ENCODE peak calls at places on chromosome 5, in six cellular contexts. Y is GM23248, F is HCT116, U is MM.1S, M is GM23338, T is PC-3. J is an unnamed sample.

GRCh38 chr5:14081791-14082190 is 61.4 kb upstream of the TRIO start:
- DNase-seq in Y (peak; percentile 23), F (no peak), U (no peak), M (no peak), T (peak; percentile 45), J (no peak)

GRCh38 chr5:39470021-39470420 is 45.2 kb upstream of the DAB2 start:
- DNase-seq in Y (no peak), F (no peak), U (no peak), M (no peak), T (no peak), J (no peak)

GRCh38 chr5:137216976-137217598 is 282.0 kb downstream of the SPOCK1 start:
- DNase-seq in Y (no peak), F (no peak), U (no peak), M (no peak), T (no peak), J (no peak)

GRCh38 chr5:89546658-89547057 is 663.7 kb upstream of the MEF2C start:
- DNase-seq in Y (no peak), F (no peak), U (no peak), M (no peak), T (no peak), J (no peak)

GRCh38 chr5:64822329-64822728 is 53.6 kb downstream of the CWC27 start:
- DNase-seq in Y (no peak), F (no peak), U (no peak), M (no peak), T (no peak), J (no peak)

GRCh38 chr5:126376443-126376842 is 46.8 kb upstream of the GRAMD2B start:
- DNase-seq in Y (no peak), F (no peak), U (no peak), M (no peak), T (no peak), J (no peak)

GRCh38 chr5:126339215-126339805 is 83.9 kb upstream of the GRAMD2B start:
- DNase-seq in Y (peak; percentile 79), F (peak; percentile 54), U (peak; percentile 81), M (peak; percentile 76), T (peak; percentile 82), J (peak; percentile 85)

GRCh38 chr5:175654807-175655206 is 3.1 kb upstream of the HRH2 start:
- DNase-seq in Y (no peak), F (no peak), U (peak; percentile 77), M (no peak), T (peak; percentile 37), J (no peak)

GRCh38 chr5:172939045-172939444 is 20.2 kb upstream of the RPL26L1 start:
- DNase-seq in Y (peak; percentile 67), F (peak; percentile 26), U (no peak), M (peak; percentile 82), T (peak; percentile 27), J (no peak)

GRCh38 chr5:109830955-109831502 is 141.3 kb downstream of the MAN2A1 start:
- DNase-seq in Y (no peak), F (no peak), U (no peak), M (no peak), T (peak; percentile 87), J (no peak)

GRCh38 chr5:176447538-176447981 is 625 bp upstream of the FAF2 start:
- DNase-seq in Y (no peak), F (no peak), U (peak; percentile 27), M (no peak), T (peak; percentile 17), J (no peak)

GRCh38 chr5:177471610-177472356 is 1.7 kb downstream of the DBN1 start:
- DNase-seq in Y (peak; percentile 91), F (no peak), U (no peak), M (no peak), T (no peak), J (no peak)

GRCh38 chr5:139495644-139496435 is 13.3 kb upstream of the STING1 start:
- DNase-seq in Y (peak; percentile 83), F (no peak), U (no peak), M (no peak), T (peak; percentile 77), J (no peak)

GRCh38 chr5:10655041-10655685 is 91.3 kb downstream of the ANKRD33B start:
- DNase-seq in Y (no peak), F (no peak), U (no peak), M (no peak), T (no peak), J (no peak)

GRCh38 chr5:61304611-61305369 is 27.3 kb upstream of the ZSWIM6 start:
- DNase-seq in Y (peak; percentile 96), F (peak; percentile 55), U (no peak), M (no peak), T (peak; percentile 88), J (peak; percentile 91)

GRCh38 chr5:42596817-42597216 is 159.8 kb upstream of the CCDC152 start:
- DNase-seq in Y (no peak), F (no peak), U (no peak), M (no peak), T (peak; percentile 19), J (peak; percentile 28)

GRCh38 chr5:174295736-174296481 is 250.4 kb downstream of the NSG2 start:
- DNase-seq in Y (no peak), F (no peak), U (peak; percentile 85), M (no peak), T (no peak), J (no peak)

GRCh38 chr5:72378636-72379289 is 58.6 kb downstream of the PTCD2 start:
- DNase-seq in Y (peak; percentile 93), F (no peak), U (no peak), M (no peak), T (peak; percentile 91), J (peak; percentile 27)

GRCh38 chr5:74294231-74294705 is 346.3 kb downstream of the ENC1 start:
- DNase-seq in Y (no peak), F (no peak), U (no peak), M (no peak), T (no peak), J (no peak)

GRCh38 chr5:88758584-88758983 is 124.4 kb downstream of the MEF2C start:
- DNase-seq in Y (no peak), F (no peak), U (no peak), M (no peak), T (no peak), J (no peak)

GRCh38 chr5:57094753-57095683 is 78.8 kb upstream of the GPBP1 start:
- DNase-seq in Y (peak; percentile 6), F (no peak), U (no peak), M (peak; percentile 82), T (peak; percentile 13), J (peak; percentile 24)

GRCh38 chr5:4487581-4487980 is 652.5 kb upstream of the ADAMTS16 start:
- DNase-seq in Y (no peak), F (no peak), U (no peak), M (no peak), T (no peak), J (no peak)

GRCh38 chr5:72140711-72141110 is 33.4 kb downstream of the MAP1B start:
- DNase-seq in Y (peak; percentile 44), F (no peak), U (no peak), M (no peak), T (peak; percentile 25), J (no peak)

GRCh38 chr5:143248822-143249579 is 154.5 kb downstream of the NR3C1 start:
- DNase-seq in Y (peak; percentile 90), F (no peak), U (no peak), M (no peak), T (peak; percentile 78), J (peak; percentile 70)

GRCh38 chr5:174503461-174504265 is 220.7 kb upstream of the MSX2 start:
- DNase-seq in Y (peak; percentile 73), F (peak; percentile 91), U (no peak), M (no peak), T (peak; percentile 92), J (peak; percentile 59)

GRCh38 chr5:119255571-119256356 is 100.1 kb upstream of the TNFAIP8 start:
- DNase-seq in Y (peak; percentile 21), F (peak; percentile 19), U (peak; percentile 41), M (peak; percentile 90), T (peak; percentile 58), J (peak; percentile 42)

DNA sequence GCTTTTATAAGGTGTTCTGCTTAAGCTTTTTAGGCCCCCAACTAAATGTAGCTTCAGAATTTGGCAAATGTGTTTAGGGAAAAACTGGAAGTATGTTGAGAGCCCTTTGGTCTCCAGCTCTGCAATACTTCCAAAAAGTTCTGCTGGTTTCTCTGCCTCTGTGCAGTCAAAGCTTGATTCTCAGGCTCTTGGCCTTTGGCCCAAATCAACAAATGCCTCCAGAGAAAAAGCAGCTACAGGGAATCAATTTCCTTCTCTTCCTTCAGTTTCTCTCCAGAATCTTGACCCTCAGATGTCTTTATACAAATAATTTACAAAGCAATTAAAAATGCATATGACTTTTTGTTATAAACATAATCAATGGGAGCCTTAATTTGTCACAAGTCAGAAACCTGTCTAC is 235.7 kb downstream of the COMMD10 start:
- DNase-seq in Y (no peak), F (no peak), U (no peak), M (no peak), T (no peak), J (no peak)
- H3K9me2 ChIP-seq in Y (no peaks in the 10 kb centered on the region), F (no peaks in the 10 kb centered on the region), U (no peaks in the 10 kb centered on the region), M (no peaks in the 10 kb centered on the region), T (no peaks in the 10 kb centered on the region), J (no peaks in the 10 kb centered on the region)

GRCh38 chr5:77645158-77645994 is 6.9 kb upstream of the OTP start:
- DNase-seq in Y (peak; percentile 52), F (peak; percentile 29), U (peak; percentile 54), M (peak; percentile 72), T (no peak), J (peak; percentile 70)
- TF ChIP-seq EZH2 in Y (no peak), F (no peak), U (no peak), M (no peak), T (no peak), J (peak; percentile 86)

DNA sequence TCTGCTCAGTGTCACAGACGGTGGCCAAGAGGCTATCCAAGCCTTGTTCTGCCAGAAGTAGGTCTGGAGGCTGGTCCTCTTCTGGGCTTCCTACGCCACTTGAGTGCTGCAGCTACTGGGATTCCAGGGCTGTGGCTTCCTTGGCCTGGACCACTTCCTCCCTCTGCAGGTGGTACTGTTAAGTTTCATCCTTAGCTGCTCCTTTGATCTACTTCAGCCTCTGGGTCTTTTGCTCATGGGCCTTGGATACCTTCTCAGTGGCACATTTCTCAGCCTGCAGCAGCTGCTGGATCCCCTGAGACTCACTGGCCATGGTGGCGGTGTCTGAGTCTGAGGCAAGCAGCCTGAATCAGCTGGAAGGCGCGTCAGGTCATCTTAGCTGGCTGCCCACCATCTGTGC is 10.3 kb downstream of the CNOT8 start:
- DNase-seq in Y (peak; percentile 19), F (no peak), U (no peak), M (peak; percentile 69), T (peak; percentile 7), J (peak; percentile 20)
- H3K9me2 ChIP-seq in Y (no peaks in the 10 kb centered on the region), F (no peaks in the 10 kb centered on the region), U (no peaks in the 10 kb centered on the region), M (no peaks in the 10 kb centered on the region), T (no peaks in the 10 kb centered on the region), J (no peaks in the 10 kb centered on the region)

DNA sequence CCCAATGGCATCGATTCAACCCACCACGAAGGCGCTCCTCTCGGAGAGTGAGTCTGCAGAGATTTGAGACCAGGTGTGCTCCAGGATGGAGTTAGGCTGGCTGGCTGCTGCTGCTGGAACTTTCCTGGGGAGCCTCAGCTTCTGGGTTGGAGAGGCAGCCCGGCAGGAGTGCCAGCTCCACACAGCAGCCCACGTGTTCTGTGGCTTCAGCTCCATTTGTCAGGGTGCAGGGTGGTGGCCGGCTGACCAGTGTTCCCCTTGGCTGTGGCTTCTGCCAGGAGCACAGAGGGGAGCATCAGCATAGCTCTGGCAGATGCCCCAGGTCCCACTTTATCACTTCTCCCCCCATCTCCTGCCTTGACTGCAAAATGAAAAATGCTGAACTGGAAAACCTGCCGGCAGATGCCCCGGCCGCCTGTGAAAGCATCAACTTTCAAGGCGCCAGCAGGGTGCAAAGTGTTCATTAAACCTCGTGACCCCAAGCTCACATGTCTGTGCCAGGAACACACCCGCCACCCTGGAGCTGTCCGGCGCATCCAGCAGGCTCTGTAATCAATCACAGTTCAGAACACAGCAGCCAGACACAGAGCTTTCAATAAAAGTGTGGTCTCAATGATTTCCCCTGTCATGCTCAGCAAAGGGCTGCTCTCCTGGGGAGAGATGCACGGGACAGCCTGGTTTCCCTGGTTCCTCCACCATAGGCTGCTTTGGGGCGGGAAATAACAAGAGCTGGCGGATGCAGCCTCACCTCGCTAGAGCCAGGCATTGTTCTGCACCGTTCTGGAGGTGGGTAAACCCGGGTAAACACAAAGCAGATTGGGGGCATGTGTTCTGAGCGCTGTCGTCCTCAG is 53.2 kb downstream of the TRIP13 start:
- DNase-seq in Y (peak; percentile 22), F (no peak), U (no peak), M (no peak), T (no peak), J (no peak)
- TF ChIP-seq EZH2 in Y (no peak), F (no peak), U (no peak), M (no peak), T (no peak), J (no peak)

J was measured in hepatocyte.